ENCODE peak calls at places on chromosome 4, in eight cellular contexts. H is fibroblast of mammary gland, P is fibroblast of pulmonary artery, Y is lung, Q is uterus, G is GM12878, L is adrenal gland, D is left lung. E is an unnamed sample.

GRCh38 chr4:57191523-57192034 is 81.4 kb upstream of the IGFBP7 start:
- DNase-seq in Y (no peak), Q (no peak), D (no peak), P (peak), L (no peak), G (no peak), H (no peak), E (no peak)

GRCh38 chr4:76072760-76073159 is 1.7 kb upstream of the ART3 start:
- DNase-seq in P (no peak), Y (no peak), G (no peak), Q (no peak), H (no peak), L (no peak), D (no peak), E (no peak)

GRCh38 chr4:107718351-107718965 is 1.6 kb downstream of the PAPSS1 start:
- DNase-seq in L (no peak), H (peak), P (no peak), Q (no peak), G (peak), Y (no peak), D (no peak), E (peak)

GRCh38 chr4:40656221-40656863 is 26.7 kb upstream of the RBM47 start:
- DNase-seq in H (no peak), L (no peak), P (no peak), D (no peak), G (peak), Y (no peak), Q (no peak), E (peak)

GRCh38 chr4:151841107-151841506 is 80.3 kb upstream of the GATB start:
- DNase-seq in Q (no peak), D (no peak), Y (no peak), H (no peak), L (no peak), P (no peak), G (no peak), E (no peak)

GRCh38 chr4:40912455-40913055 is 162.8 kb downstream of the NSUN7 start:
- DNase-seq in Y (no peak), Q (no peak), P (peak), L (no peak), G (no peak), D (no peak), H (no peak), E (no peak)

GRCh38 chr4:184313710-184314659 is 96.3 kb upstream of the ENPP6 start:
- DNase-seq in L (no peak), Y (no peak), G (peak), D (no peak), H (no peak), Q (no peak), P (no peak), E (peak)

GRCh38 chr4:15543537-15544195 is 74.0 kb downstream of the CC2D2A start:
- DNase-seq in P (no peak), Q (no peak), D (no peak), Y (no peak), G (no peak), L (no peak), H (no peak), E (no peak)

GRCh38 chr4:15659768-15660394 is 4.7 kb upstream of the FBXL5 start:
- DNase-seq in L (no peak), P (peak), H (peak), D (no peak), Q (no peak), Y (peak), G (no peak), E (no peak)

GRCh38 chr4:168095776-168096443 is 3.6 kb downstream of the ANXA10 start:
- DNase-seq in Y (no peak), G (no peak), Q (no peak), L (no peak), H (peak), P (no peak), D (no peak), E (no peak)

GRCh38 chr4:56653461-56654237 is 27.4 kb downstream of the HOPX start:
- DNase-seq in Q (no peak), H (no peak), P (no peak), L (no peak), D (no peak), Y (no peak), G (no peak), E (no peak)

GRCh38 chr4:172707622-172708021 is 461.0 kb upstream of the GALNT7 start:
- DNase-seq in P (no peak), Q (no peak), D (no peak), H (no peak), Y (no peak), G (no peak), L (no peak), E (no peak)

GRCh38 chr4:44684648-44685047 is 6.4 kb downstream of the GUF1 start:
- DNase-seq in D (no peak), Y (no peak), H (no peak), L (no peak), Q (no peak), G (no peak), P (no peak), E (no peak)

GRCh38 chr4:3320361-3321023 is 27.7 kb downstream of the RGS12 start:
- DNase-seq in Y (no peak), Q (no peak), G (no peak), P (no peak), H (no peak), D (no peak), L (peak), E (no peak)

GRCh38 chr4:184529283-184529682 is 54.9 kb upstream of the IRF2 start:
- DNase-seq in L (no peak), Y (no peak), G (no peak), H (peak), Q (no peak), P (no peak), D (no peak), E (no peak)

GRCh38 chr4:79848329-79848728 is 224.7 kb downstream of the ANTXR2 start:
- DNase-seq in P (no peak), D (no peak), H (peak), G (no peak), Y (no peak), Q (no peak), L (no peak), E (no peak)

GRCh38 chr4:15303052-15303641 is 124.7 kb upstream of the C1QTNF7 start:
- DNase-seq in Y (no peak), H (peak), L (no peak), Q (no peak), D (no peak), P (peak), G (no peak), E (no peak)

GRCh38 chr4:40308528-40309122 is 26.5 kb upstream of the CHRNA9 start:
- DNase-seq in D (no peak), P (no peak), H (no peak), G (no peak), L (no peak), Q (no peak), Y (no peak), E (no peak)

GRCh38 chr4:188550296-188550695 is 411.1 kb downstream of the TRIML1 start:
- DNase-seq in G (no peak), Y (no peak), H (peak), P (no peak), L (no peak), Q (no peak), D (no peak), E (no peak)

GRCh38 chr4:86366920-86367319 is 7.1 kb upstream of the MAPK10 start:
- DNase-seq in D (no peak), P (no peak), L (no peak), Y (no peak), H (no peak), G (no peak), Q (no peak), E (no peak)
- TF ChIP-seq CTCF in D (no peak), P (no peak), L (no peak), Y (no peak), H (no peak), G (no peak), Q (no peak), E (no peak)

GRCh38 chr4:77229433-77229832 is 72.4 kb downstream of the CCNG2 start:
- DNase-seq in G (no peak), L (no peak), P (no peak), Y (no peak), D (no peak), H (no peak), Q (no peak), E (no peak)
- H3K4me3 ChIP-seq in G (no peak), L (no peak), P (no peak), Y (no peak), D (no peak), H (no peak), Q (no peak), E (no peak)

GRCh38 chr4:7068279-7068842 is 497 bp upstream of the GRPEL1 start:
- DNase-seq in Q (no peak), P (no peak), H (no peak), G (no peak), Y (no peak), D (no peak), L (no peak), E (no peak)
- TF ChIP-seq CTCF in Q (no peak), P (no peak), H (no peak), G (no peak), Y (no peak), D (no peak), L (no peak), E (peak)

DNA sequence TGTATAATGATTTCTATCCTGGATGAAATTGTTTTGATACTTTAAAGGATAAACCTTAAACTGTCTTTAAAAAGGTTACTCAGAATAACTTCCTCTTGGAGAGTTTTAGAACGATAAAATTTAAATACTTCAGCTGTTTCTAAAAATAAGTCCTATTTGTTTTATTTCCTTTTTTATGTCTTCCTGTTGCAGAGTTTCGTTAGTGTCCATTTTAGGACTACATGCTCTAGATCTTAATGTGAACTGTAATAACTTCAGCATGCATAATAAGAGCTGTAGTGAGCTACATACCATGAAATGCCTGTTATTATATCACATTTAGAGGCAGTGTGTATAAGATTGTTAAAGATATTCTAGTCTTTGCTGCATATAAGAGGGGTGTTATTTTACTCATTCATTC is 14.6 kb downstream of the ATP10D start:
- DNase-seq in Q (no peak), D (no peak), P (no peak), L (no peak), H (no peak), Y (no peak), G (no peak), E (no peak)
- H3K4me3 ChIP-seq in Q (no peak), D (no peak), P (no peak), L (no peak), H (no peak), Y (no peak), G (peak), E (no peak)